ENCODE peak calls at places on chromosomes 7 and 10, in seven cellular contexts. R is mesendoderm, I is H9, O is IMR-90, T is neuronal stem cell, U is H1, M is trophoblast cell. J is an unnamed sample.

GRCh38 chr10:133327651-133328357 is 8.9 kb downstream of the CALY start:
- DNase-seq in U (no peak), T (no peak), I (no peak), M (no peak), R (no peak), O (peak), J (no peak)

GRCh38 chr10:7811000-7811399 is 7.3 kb upstream of the TAF3 start:
- DNase-seq in I (no peak), M (no peak), U (no peak), R (no peak), O (no peak), T (no peak), J (no peak)

GRCh38 chr7:26782501-26782900 is 81.9 kb downstream of the SKAP2 start:
- DNase-seq in M (no peak), R (no peak), O (no peak), I (no peak), U (no peak), T (no peak), J (no peak)

GRCh38 chr7:134996097-134996550 is 9.8 kb downstream of the AGBL3 start:
- DNase-seq in M (no peak), T (no peak), R (no peak), U (no peak), O (peak), I (no peak), J (peak)

GRCh38 chr10:8289186-8289924 is 234.9 kb downstream of the GATA3 start:
- DNase-seq in O (no peak), U (no peak), T (no peak), R (peak), M (peak), I (no peak), J (no peak)

GRCh38 chr7:137000621-137001020 is 132.2 kb downstream of the CHRM2 start:
- DNase-seq in R (no peak), T (no peak), O (no peak), M (no peak), I (no peak), U (no peak), J (no peak)

GRCh38 chr7:88500146-88500545 is 193.5 kb upstream of the STEAP4 start:
- DNase-seq in U (no peak), O (no peak), M (no peak), I (no peak), T (no peak), R (no peak), J (no peak)

GRCh38 chr10:7121154-7121797 is 289.6 kb downstream of the SFMBT2 start:
- DNase-seq in U (peak), I (peak), O (peak), T (peak), R (peak), M (no peak), J (peak)

GRCh38 chr7:155951554-155952158 is 139.4 kb upstream of the SHH start:
- DNase-seq in I (no peak), O (peak), T (no peak), R (peak), U (no peak), M (peak), J (peak)

GRCh38 chr7:2270495-2270894 is 28.5 kb downstream of the NUDT1 start:
- DNase-seq in U (no peak), R (peak), I (peak), T (no peak), M (no peak), O (no peak), J (no peak)

GRCh38 chr7:137943132-137943551 is 58.7 kb downstream of the CREB3L2 start:
- DNase-seq in T (no peak), O (peak), R (peak), I (no peak), M (no peak), U (no peak), J (peak)

GRCh38 chr10:75058142-75058541 is 53.3 kb upstream of the SAMD8 start:
- DNase-seq in M (no peak), R (no peak), T (no peak), I (no peak), U (no peak), O (no peak), J (no peak)

GRCh38 chr7:100003711-100004661 is 11.4 kb upstream of the ZKSCAN1 start:
- DNase-seq in O (no peak), U (no peak), I (no peak), R (no peak), T (no peak), M (no peak), J (peak)

GRCh38 chr7:30971440-30971839 is 7.7 kb downstream of the GHRHR start:
- DNase-seq in R (no peak), O (no peak), T (no peak), I (no peak), M (no peak), U (no peak), J (no peak)

GRCh38 chr7:85160223-85160622 is 26.6 kb downstream of the SEMA3D start:
- DNase-seq in U (no peak), M (no peak), I (no peak), R (no peak), T (no peak), O (peak), J (peak)

GRCh38 chr10:84214612-84215235 is 10.6 kb downstream of the LRIT2 start:
- DNase-seq in I (peak), R (peak), U (peak), T (no peak), O (no peak), M (no peak), J (no peak)

GRCh38 chr10:44066211-44066837 is 318.6 kb downstream of the CXCL12 start:
- DNase-seq in R (no peak), O (no peak), M (no peak), T (no peak), I (no peak), U (no peak), J (no peak)

GRCh38 chr7:150745868-150746267 is 8.7 kb downstream of the GIMAP5 start:
- DNase-seq in T (no peak), R (no peak), U (no peak), O (no peak), I (no peak), M (no peak), J (no peak)

GRCh38 chr7:832292-832967 is at the start of gene SUN1:
- DNase-seq in U (no peak), R (peak), I (no peak), M (peak), O (peak), T (no peak), J (peak)

GRCh38 chr10:7541137-7542087 is 125.4 kb downstream of the ITIH5 start:
- DNase-seq in R (peak), T (no peak), I (peak), M (peak), U (peak), O (peak), J (peak)

GRCh38 chr7:42831051-42831952 is 80.6 kb downstream of the C7orf25 start:
- DNase-seq in T (peak), M (peak), U (no peak), R (peak), O (peak), I (peak), J (peak)

GRCh38 chr7:45089314-45089891 is 634 bp upstream of the NACAD start:
- DNase-seq in T (peak), O (peak), R (peak), U (peak), M (peak), I (peak), J (peak)

GRCh38 chr7:208816-209215 is 16.4 kb downstream of the FAM20C start:
- DNase-seq in O (no peak), I (no peak), R (no peak), U (no peak), T (no peak), M (no peak), J (no peak)

GRCh38 chr10:95445223-95445836 is 115.8 kb downstream of the SORBS1 start:
- DNase-seq in O (peak), R (no peak), U (no peak), T (no peak), M (peak), I (no peak), J (peak)

GRCh38 chr7:95198891-95199290 is 125.4 kb downstream of the PON1 start:
- DNase-seq in T (no peak), I (no peak), R (no peak), M (no peak), O (no peak), U (no peak), J (no peak)

GRCh38 chr10:114526497-114527238 is 122.4 kb upstream of the AFAP1L2 start:
- DNase-seq in O (peak), I (peak), U (peak), M (peak), R (peak), T (peak), J (peak)

GRCh38 chr10:78859769-78860168 is 209.0 kb upstream of the ZMIZ1 start:
- DNase-seq in T (no peak), U (peak), O (no peak), I (no peak), M (no peak), R (no peak), J (no peak)

GRCh38 chr10:78857193-78857592 is 211.6 kb upstream of the ZMIZ1 start:
- DNase-seq in I (no peak), R (no peak), T (no peak), O (no peak), U (no peak), M (no peak), J (no peak)

GRCh38 chr10:78853864-78854263 is 214.9 kb upstream of the ZMIZ1 start:
- DNase-seq in M (no peak), T (no peak), I (no peak), R (no peak), O (no peak), U (no peak), J (peak)

GRCh38 chr10:78859266-78859665 is 209.5 kb upstream of the ZMIZ1 start:
- DNase-seq in R (no peak), T (no peak), M (no peak), O (no peak), I (no peak), U (peak), J (no peak)

GRCh38 chr10:78856421-78856820 is 212.3 kb upstream of the ZMIZ1 start:
- DNase-seq in M (no peak), T (no peak), O (no peak), R (no peak), U (no peak), I (no peak), J (peak)
- H3K18ac ChIP-seq in M (no peak), T (no peak), O (no peak), R (no peak), U (no peak), I (no peak), J (no peak)

GRCh38 chr10:4054651-4055435 is 269.8 kb upstream of the KLF6 start:
- DNase-seq in O (no peak), U (no peak), R (no peak), M (no peak), I (no peak), T (no peak), J (no peak)

GRCh38 chr10:4058514-4059029 is 273.6 kb upstream of the KLF6 start:
- DNase-seq in R (no peak), O (no peak), I (no peak), T (no peak), U (no peak), M (no peak), J (no peak)

GRCh38 chr10:4059471-4060138 is 274.6 kb upstream of the KLF6 start:
- DNase-seq in T (no peak), R (no peak), I (no peak), U (no peak), M (no peak), O (no peak), J (no peak)

GRCh38 chr10:4057021-4057420 is 272.0 kb upstream of the KLF6 start:
- DNase-seq in O (no peak), M (no peak), I (no peak), U (no peak), R (no peak), T (no peak), J (no peak)

GRCh38 chr10:4057725-4058513 is 272.9 kb upstream of the KLF6 start:
- DNase-seq in R (no peak), O (no peak), I (no peak), T (no peak), U (no peak), M (no peak), J (no peak)
- H3K4me2 ChIP-seq in R (no peak), O (no peak), I (no peak), T (no peak), U (no peak), M (no peak), J (no peak)

GRCh38 chr10:13844651-13845050 is 257.9 kb downstream of the PRPF18 start:
- DNase-seq in I (no peak), M (peak), U (no peak), T (no peak), O (peak), R (no peak), J (peak)
- H3K18ac ChIP-seq in I (no peak), M (no peak), U (no peak), T (no peak), O (no peak), R (no peak), J (peak)

DNA sequence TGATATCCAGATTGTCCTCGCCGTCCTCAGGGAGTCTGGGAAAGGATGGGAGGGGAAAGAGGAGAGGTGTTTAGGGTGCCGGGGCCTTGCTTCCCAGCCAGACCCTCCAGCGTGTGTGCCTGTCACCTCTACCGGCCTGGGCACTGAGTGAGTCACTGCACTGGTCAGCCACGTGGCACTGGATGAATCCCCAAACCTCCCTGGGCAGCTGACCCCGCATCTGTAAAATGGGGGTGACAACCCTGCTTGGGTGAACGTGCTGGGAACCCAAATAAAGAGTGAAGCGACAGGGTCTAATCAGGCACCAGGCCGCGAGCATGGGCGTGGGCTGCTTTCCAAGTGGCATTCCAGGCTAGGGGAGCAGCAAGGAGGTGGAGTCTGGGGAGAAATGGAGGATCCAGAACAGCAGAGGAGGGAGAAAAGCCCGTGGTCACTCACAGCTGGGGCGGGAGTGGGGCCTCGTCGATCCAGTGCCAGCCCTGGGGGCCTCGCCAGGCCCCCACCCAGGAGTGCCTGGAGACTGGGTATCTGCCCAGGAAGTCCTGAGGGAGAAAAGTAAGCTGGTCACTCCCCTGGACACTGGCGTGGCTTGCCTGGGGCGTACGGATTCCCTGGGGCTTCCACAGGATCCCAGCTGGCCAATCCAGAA is 29.7 kb downstream of the KLRG2 start:
- DNase-seq in M (peak), U (no peak), R (no peak), I (no peak), O (no peak), T (no peak), J (no peak)
- H3K4me2 ChIP-seq in M (no peak), U (no peak), R (no peak), I (no peak), O (no peak), T (no peak), J (no peak)

GRCh38 chr10:51421853-51422252 is 277.5 kb downstream of the CSTF2T start:
- DNase-seq in I (no peak), T (no peak), R (no peak), U (no peak), O (peak), M (no peak), J (peak)
- H3K18ac ChIP-seq in I (no peak), T (no peak), R (no peak), U (no peak), O (peak), M (no peak), J (no peak)

DNA sequence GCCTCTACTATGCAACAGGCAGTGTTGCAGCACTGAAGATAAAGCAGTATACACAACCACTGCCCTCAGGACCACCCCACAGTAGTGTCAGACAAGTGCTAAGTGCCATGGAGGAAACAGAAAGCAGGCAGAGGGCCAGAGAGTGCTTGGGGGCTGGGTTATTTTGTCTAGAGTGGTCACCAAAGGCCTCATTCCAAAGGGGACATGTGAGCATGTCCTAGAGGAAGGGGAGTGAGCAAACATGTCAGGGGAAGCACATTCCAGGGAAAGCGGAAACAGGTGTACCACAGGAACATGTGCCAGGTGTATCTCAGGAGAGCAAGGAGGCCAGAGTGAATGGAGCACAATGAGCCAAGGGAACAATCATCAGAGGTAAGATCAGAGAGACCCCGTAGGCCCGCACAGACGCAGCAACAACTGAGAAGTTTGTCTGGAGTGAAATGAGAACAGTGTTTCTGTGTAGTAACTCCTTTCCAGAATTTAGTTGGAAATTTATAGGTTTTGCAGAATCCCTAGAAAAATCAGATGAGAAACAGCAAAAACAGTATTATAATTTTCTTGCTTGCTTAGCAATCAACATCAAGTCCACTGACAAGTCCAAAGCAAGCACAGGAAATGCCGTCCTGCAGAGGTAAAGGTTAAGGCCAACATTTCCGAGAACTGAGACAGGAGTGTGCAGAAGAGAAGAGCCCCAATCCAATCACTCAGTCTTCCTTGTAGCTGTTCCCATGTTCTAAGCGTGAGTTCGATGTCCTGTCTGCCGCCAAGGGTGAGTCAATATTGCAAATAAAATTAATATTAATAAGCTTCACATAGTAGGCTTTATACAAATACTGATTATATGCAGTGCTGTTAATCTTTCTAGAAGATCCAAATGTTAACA is 67.3 kb downstream of the SGMS1 start:
- DNase-seq in O (no peak), R (no peak), I (no peak), M (no peak), T (no peak), U (no peak), J (no peak)
- H3K4me2 ChIP-seq in O (no peak), R (no peak), I (no peak), M (no peak), T (no peak), U (no peak), J (no peak)

GRCh38 chr10:124004372-124004928 is 88.9 kb downstream of the CHST15 start:
- DNase-seq in O (no peak), U (peak), M (no peak), T (no peak), R (no peak), I (no peak), J (no peak)

GRCh38 chr10:124002391-124003069 is 90.9 kb downstream of the CHST15 start:
- DNase-seq in O (no peak), M (no peak), I (no peak), R (no peak), T (no peak), U (no peak), J (no peak)

GRCh38 chr10:124003481-124004371 is 89.7 kb downstream of the CHST15 start:
- DNase-seq in T (no peak), M (no peak), U (peak), R (no peak), I (no peak), O (no peak), J (no peak)

GRCh38 chr10:124001391-124002260 is 91.8 kb downstream of the CHST15 start:
- DNase-seq in I (no peak), R (no peak), T (no peak), U (no peak), O (no peak), M (no peak), J (no peak)

DNA sequence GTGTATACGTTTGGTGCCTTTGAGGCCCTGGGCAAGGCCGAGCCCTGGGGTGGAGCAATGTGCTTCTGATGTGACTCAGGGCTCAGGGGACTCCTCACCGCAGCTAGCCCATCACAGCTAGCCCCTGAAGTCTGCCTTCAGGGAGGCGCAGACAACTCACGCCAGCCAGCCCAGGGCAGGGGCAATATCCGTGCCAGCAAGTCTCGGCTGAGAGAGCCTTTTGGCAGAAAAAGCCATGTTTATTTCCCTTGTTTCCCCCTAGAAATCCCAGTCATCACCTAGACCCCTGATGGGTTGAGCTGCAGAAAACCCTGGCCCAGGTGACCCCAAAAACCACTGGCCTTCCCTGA is 90.4 kb downstream of the CHST15 start:
- DNase-seq in T (no peak), R (no peak), I (no peak), M (no peak), O (no peak), U (no peak), J (no peak)
- H3K18ac ChIP-seq in T (no peak), R (no peak), I (no peak), M (no peak), O (no peak), U (no peak), J (no peak)

GRCh38 chr7:73992104-73992562 is 35.8 kb upstream of the ELN start:
- DNase-seq in M (peak), I (no peak), R (no peak), U (no peak), O (peak), T (no peak), J (peak)
- H3K4me2 ChIP-seq in M (no peak), I (no peak), R (no peak), U (no peak), O (no peak), T (no peak), J (no peak)

GRCh38 chr7:36159618-36160017 is 6.6 kb downstream of the EEPD1 start:
- DNase-seq in I (no peak), U (no peak), R (no peak), T (no peak), M (no peak), O (no peak), J (no peak)
- H3K18ac ChIP-seq in I (no peak), U (no peak), R (no peak), T (no peak), M (no peak), O (no peak), J (no peak)

GRCh38 chr7:19708397-19709248 is at the start of gene POLR1F:
- DNase-seq in R (peak), I (peak), M (peak), O (peak), T (peak), U (peak), J (peak)

GRCh38 chr7:19701471-19701870 is 7.4 kb downstream of the POLR1F start:
- DNase-seq in R (no peak), I (no peak), U (no peak), O (no peak), M (no peak), T (no peak), J (no peak)

GRCh38 chr7:19707240-19707639 is 1.6 kb downstream of the POLR1F start:
- DNase-seq in O (peak), I (no peak), R (peak), M (no peak), T (no peak), U (no peak), J (peak)

GRCh38 chr7:19709249-19709578 is 377 bp upstream of the POLR1F start:
- DNase-seq in O (no peak), M (no peak), T (no peak), R (no peak), I (no peak), U (no peak), J (no peak)

DNA sequence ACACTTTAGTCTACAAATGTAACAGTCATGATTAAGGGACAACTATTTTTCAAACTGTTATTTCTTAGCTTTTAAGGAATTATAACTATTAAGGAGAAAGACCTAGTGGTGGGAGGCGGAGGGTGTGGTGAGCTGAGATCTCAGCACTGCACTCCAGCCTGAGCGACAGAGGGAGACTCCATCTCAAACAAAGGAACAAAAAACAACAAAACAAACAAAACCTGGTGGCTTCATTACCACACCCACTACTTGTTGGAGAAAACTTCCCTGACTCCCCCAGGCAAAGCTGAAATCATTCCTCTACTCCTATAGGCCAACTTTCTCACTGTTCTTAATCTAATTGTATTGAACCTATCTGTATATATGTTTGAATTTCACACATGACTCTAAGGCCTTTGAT is 3.2 kb downstream of the POLR1F start:
- DNase-seq in U (no peak), R (peak), O (no peak), I (no peak), T (no peak), M (no peak), J (no peak)
- H3K4me2 ChIP-seq in U (no peak), R (no peak), O (no peak), I (no peak), T (no peak), M (no peak), J (no peak)